ENCODE peak calls at places on chromosomes 6 and 20, in eight cellular contexts. T is mesothelial cell of epicardium; M is right atrium auricular region; E is Caco-2; N is MM.1S; K is transverse colon; O is Calu3; P is activated CD8-positive, alpha-beta T cell treated with anti-CD3 and anti-CD28 coated beads for 36 hours. Z is an unnamed sample.

GRCh38 chr6:101595276-101595675 is 201.8 kb downstream of the GRIK2 start:
- DNase-seq in T (no peak), M (no peak), E (no peak), N (no peak), K (no peak), O (no peak), P (no peak), Z (no peak)

GRCh38 chr20:51531141-51531710 is 11.3 kb downstream of the NFATC2 start:
- DNase-seq in T (no peak), M (no peak), E (no peak), N (no peak), K (no peak), O (no peak), P (peak), Z (peak)

GRCh38 chr6:31462964-31463940 is 34.7 kb upstream of the MICB start:
- DNase-seq in T (peak), M (peak), E (peak), N (peak), K (peak), O (peak), P (peak), Z (peak)

GRCh38 chr6:53327017-53327395 is 21.7 kb downstream of the ELOVL5 start:
- DNase-seq in T (no peak), M (no peak), E (no peak), N (no peak), K (no peak), O (no peak), P (no peak), Z (no peak)

GRCh38 chr6:13290335-13290734 is 38.0 kb downstream of the TBC1D7 start:
- DNase-seq in T (no peak), M (no peak), E (no peak), N (no peak), K (no peak), O (no peak), P (no peak), Z (no peak)

GRCh38 chr6:124799638-124800037 is 162.6 kb upstream of the RNF217 start:
- DNase-seq in T (no peak), M (no peak), E (no peak), N (no peak), K (no peak), O (no peak), P (no peak), Z (no peak)

GRCh38 chr6:29938746-29939508 is 3.4 kb upstream of the HLA-A start:
- DNase-seq in T (no peak), M (no peak), E (no peak), N (no peak), K (no peak), O (no peak), P (peak), Z (no peak)

GRCh38 chr6:30192076-30192475 is 21.1 kb downstream of the TRIM26 start:
- DNase-seq in T (no peak), M (no peak), E (no peak), N (no peak), K (no peak), O (no peak), P (no peak), Z (no peak)

GRCh38 chr20:44683263-44684046 is 31.7 kb upstream of the CCN5 start:
- DNase-seq in T (peak), M (no peak), E (peak), N (peak), K (peak), O (peak), P (peak), Z (peak)

GRCh38 chr6:97195117-97195516 is 87.9 kb downstream of the MMS22L start:
- DNase-seq in T (no peak), M (no peak), E (no peak), N (no peak), K (no peak), O (no peak), P (no peak), Z (no peak)

GRCh38 chr20:6086868-6087267 is 33.0 kb upstream of the LRRN4 start:
- DNase-seq in T (no peak), M (no peak), E (no peak), N (no peak), K (no peak), O (no peak), P (no peak), Z (no peak)

GRCh38 chr6:148565931-148566663 is 180.7 kb upstream of the UST start:
- DNase-seq in T (no peak), M (peak), E (no peak), N (no peak), K (no peak), O (peak), P (peak), Z (peak)

GRCh38 chr20:36098364-36098763 is 56.2 kb upstream of the EPB41L1 start:
- DNase-seq in T (no peak), M (no peak), E (no peak), N (peak), K (peak), O (no peak), P (peak), Z (no peak)

GRCh38 chr6:21933351-21933750 is 339.8 kb downstream of the SOX4 start:
- DNase-seq in T (no peak), M (no peak), E (no peak), N (no peak), K (no peak), O (no peak), P (no peak), Z (no peak)

GRCh38 chr6:119073307-119074051 is 5.0 kb downstream of the FAM184A start:
- DNase-seq in T (no peak), M (no peak), E (no peak), N (no peak), K (no peak), O (no peak), P (no peak), Z (no peak)

GRCh38 chr6:56246941-56247653 is at the start of gene COL21A1:
- DNase-seq in T (peak), M (no peak), E (peak), N (no peak), K (peak), O (peak), P (no peak), Z (no peak)

GRCh38 chr6:109308018-109308492 is 74.2 kb downstream of the CD164 start:
- DNase-seq in T (no peak), M (peak), E (peak), N (no peak), K (peak), O (no peak), P (peak), Z (no peak)

GRCh38 chr6:15623282-15624116 is 39.3 kb downstream of the DTNBP1 start:
- DNase-seq in T (no peak), M (no peak), E (no peak), N (peak), K (no peak), O (no peak), P (no peak), Z (no peak)

GRCh38 chr6:111779660-111780059 is 93.6 kb downstream of the FYN start:
- DNase-seq in T (no peak), M (no peak), E (no peak), N (no peak), K (no peak), O (no peak), P (no peak), Z (no peak)

GRCh38 chr6:128807577-128807976 is 75.4 kb upstream of the LAMA2 start:
- DNase-seq in T (no peak), M (no peak), E (no peak), N (peak), K (no peak), O (no peak), P (no peak), Z (no peak)

GRCh38 chr6:25958700-25959162 is 3.9 kb upstream of the TRIM38 start:
- DNase-seq in T (no peak), M (no peak), E (no peak), N (no peak), K (no peak), O (no peak), P (no peak), Z (no peak)

GRCh38 chr6:88492824-88493223 is 326.7 kb upstream of the CNR1 start:
- DNase-seq in T (no peak), M (no peak), E (no peak), N (peak), K (no peak), O (peak), P (no peak), Z (no peak)
- TF ChIP-seq CTCF in T (no peak), M (peak), E (peak), N (peak), K (no peak), O (peak), P (no peak), Z (peak)

GRCh38 chr20:49483706-49484101 is 1.2 kb upstream of the KCNB1 start:
- DNase-seq in T (peak), M (no peak), E (no peak), N (no peak), K (no peak), O (no peak), P (no peak), Z (no peak)

GRCh38 chr20:49486064-49486463 is 3.6 kb upstream of the KCNB1 start:
- DNase-seq in T (no peak), M (no peak), E (no peak), N (no peak), K (no peak), O (no peak), P (no peak), Z (no peak)

GRCh38 chr20:49483018-49483705 is 694 bp upstream of the KCNB1 start:
- DNase-seq in T (no peak), M (no peak), E (no peak), N (no peak), K (no peak), O (no peak), P (no peak), Z (no peak)

GRCh38 chr20:49485563-49485962 is 3.1 kb upstream of the KCNB1 start:
- DNase-seq in T (no peak), M (no peak), E (no peak), N (no peak), K (no peak), O (no peak), P (no peak), Z (no peak)

GRCh38 chr20:49484180-49485140 is 2.0 kb upstream of the KCNB1 start:
- DNase-seq in T (peak), M (peak), E (peak), N (peak), K (peak), O (peak), P (peak), Z (peak)
- TF ChIP-seq CTCF in T (peak), M (peak), E (peak), N (peak), K (peak), O (peak), P (peak), Z (peak)

DNA sequence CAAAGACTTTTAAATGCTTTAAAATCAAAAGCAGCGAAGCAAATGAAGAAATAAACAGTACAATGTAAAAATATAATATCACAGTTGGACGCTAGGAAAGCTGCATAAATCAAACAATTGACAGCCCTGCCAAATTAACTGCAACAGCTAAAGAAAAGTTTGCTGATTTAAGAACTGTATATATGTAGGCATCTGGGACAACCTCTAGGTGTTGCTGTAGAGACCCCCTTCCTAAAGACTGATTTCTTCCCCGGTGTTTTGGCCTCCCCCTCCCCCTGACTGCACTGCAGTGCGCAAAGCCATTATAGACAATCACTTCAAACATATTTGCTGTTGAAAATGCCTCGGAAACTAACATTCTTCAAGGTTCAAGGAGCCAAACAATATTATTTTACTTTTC is 1.1 kb downstream of the ELOVL4 start:
- DNase-seq in T (no peak), M (no peak), E (no peak), N (peak), K (no peak), O (peak), P (peak), Z (peak)
- TF ChIP-seq CTCF in T (peak), M (no peak), E (peak), N (peak), K (no peak), O (peak), P (peak), Z (no peak)

GRCh38 chr20:4195499-4195898 is 180.1 kb upstream of the RNF24 start:
- DNase-seq in T (no peak), M (no peak), E (no peak), N (no peak), K (no peak), O (no peak), P (no peak), Z (no peak)
- TF ChIP-seq CTCF in T (no peak), M (peak), E (peak), N (peak), K (no peak), O (no peak), P (no peak), Z (no peak)

DNA sequence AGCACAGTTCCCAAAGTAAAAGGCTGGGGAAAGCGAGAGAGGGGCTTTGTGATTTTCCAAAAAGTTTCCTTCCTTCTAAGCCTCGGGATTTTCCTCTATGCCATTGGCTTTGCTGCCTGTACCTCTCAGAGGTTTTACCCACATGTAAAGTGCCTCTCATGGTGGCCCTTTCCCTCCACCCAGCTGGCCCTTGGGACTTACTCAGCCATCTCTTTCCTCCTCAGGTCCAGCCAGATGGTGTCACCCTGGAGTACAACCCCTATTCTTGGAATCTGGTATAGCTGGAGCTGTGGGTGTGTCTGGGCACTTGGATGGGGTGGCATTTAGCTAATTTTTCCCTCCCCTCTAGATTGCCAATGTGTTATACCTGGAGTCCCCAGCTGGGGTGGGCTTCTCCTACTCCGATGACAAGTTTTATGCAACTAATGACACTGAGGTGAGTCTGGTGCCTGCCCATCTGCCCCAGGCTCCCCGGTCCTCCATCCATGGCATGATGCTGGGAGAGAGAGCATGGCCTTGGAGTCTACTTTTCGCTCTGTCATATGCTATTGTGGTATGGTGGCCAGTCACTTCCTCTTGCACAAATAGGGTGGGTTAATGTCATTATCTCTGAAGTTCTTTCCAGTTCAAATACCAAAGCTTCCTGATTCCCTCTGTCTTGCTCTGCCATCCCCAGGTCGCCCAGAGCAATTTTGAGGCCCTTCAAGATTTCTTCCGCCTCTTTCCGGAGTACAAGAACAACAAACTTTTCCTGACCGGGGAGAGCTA is 1.1 kb downstream of the CTSA start:
- DNase-seq in T (no peak), M (no peak), E (no peak), N (no peak), K (peak), O (peak), P (no peak), Z (no peak)
- TF ChIP-seq CTCF in T (no peak), M (no peak), E (peak), N (no peak), K (no peak), O (no peak), P (no peak), Z (no peak)

GRCh38 chr20:12358006-12358654 is 440.4 kb downstream of the BTBD3 start:
- DNase-seq in T (no peak), M (no peak), E (no peak), N (peak), K (no peak), O (no peak), P (no peak), Z (no peak)
- TF ChIP-seq CTCF in T (no peak), M (no peak), E (no peak), N (peak), K (peak), O (no peak), P (no peak), Z (no peak)

DNA sequence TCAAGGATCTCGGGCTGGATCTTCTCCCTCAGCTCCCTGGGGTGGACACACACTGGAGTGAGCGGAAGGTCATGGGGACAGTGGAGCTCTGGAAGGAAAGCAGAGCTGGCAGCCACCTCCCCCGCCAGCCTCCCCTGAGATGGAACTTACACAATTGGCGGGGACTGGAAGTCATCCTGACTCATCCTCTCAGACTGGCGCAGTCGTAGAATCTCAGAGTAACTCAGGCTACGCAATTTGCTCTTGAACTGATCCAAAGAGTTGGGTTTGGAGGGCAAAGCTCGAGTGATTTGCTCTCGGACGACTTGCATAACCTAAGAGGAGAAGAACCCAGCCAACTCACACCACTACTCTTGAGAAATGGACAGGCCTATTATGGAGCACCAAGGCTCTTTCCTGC is 34.8 kb downstream of the ELMO2 start:
- DNase-seq in T (no peak), M (no peak), E (no peak), N (no peak), K (no peak), O (no peak), P (no peak), Z (no peak)
- TF ChIP-seq CTCF in T (no peak), M (no peak), E (no peak), N (no peak), K (no peak), O (no peak), P (no peak), Z (no peak)

DNA sequence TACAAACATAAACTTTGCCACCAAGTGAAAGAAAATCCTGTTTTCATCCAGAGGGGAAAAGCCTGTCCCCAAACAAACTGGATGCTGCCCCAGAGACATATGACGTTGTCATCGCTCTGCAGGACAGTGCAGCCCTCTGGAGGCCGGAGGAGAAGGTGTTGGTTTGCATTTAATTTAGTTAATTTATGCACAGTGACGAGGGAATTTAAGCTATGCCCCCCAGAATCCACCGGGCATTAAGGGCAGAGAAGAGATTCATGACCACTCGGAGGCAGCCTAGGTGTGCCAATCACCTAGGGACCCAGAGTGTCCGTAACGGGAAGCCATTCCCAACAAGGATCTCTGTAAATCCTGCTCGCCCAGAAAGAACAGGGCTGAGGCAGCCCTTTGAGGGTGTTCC is 45.1 kb downstream of the NINL start:
- DNase-seq in T (no peak), M (no peak), E (no peak), N (peak), K (no peak), O (no peak), P (no peak), Z (no peak)
- TF ChIP-seq CTCF in T (no peak), M (peak), E (peak), N (peak), K (peak), O (no peak), P (no peak), Z (no peak)

GRCh38 chr20:32437391-32438074 is 79.4 kb downstream of the ASXL1 start:
- DNase-seq in T (peak), M (peak), E (peak), N (no peak), K (no peak), O (no peak), P (peak), Z (peak)
- TF ChIP-seq CTCF in T (no peak), M (no peak), E (peak), N (peak), K (peak), O (peak), P (peak), Z (no peak)